ENCODE peak calls at places on chromosomes 13 and 19, in seven cellular contexts. C is IMR-90, D is SK-N-SH, E is GM23248, A is hepatocyte, V is fibroblast of lung, X is astrocyte. K is an unnamed sample. For H3K4me1, the result is how much of the 10 kb centered on the place peaks cover.

GRCh38 chr19:3117746-3118145 is 18.1 kb upstream of the GNA15 start:
- DNase-seq in C (no peak), D (no peak), E (no peak), A (no peak), V (no peak), X (no peak), K (no peak)

GRCh38 chr19:21611659-21612402 is 106.4 kb downstream of the ZNF429 start:
- DNase-seq in C (no peak), D (no peak), E (no peak), A (no peak), V (no peak), X (no peak), K (peak)

GRCh38 chr19:18725755-18726416 is 42.4 kb downstream of the CRTC1 start:
- DNase-seq in C (no peak), D (no peak), E (no peak), A (no peak), V (no peak), X (no peak), K (no peak)

GRCh38 chr19:4705413-4706131 is 18.1 kb downstream of the DPP9 start:
- DNase-seq in C (no peak), D (no peak), E (no peak), A (no peak), V (no peak), X (no peak), K (no peak)

GRCh38 chr19:29673451-29674371 is 8.4 kb downstream of the PLEKHF1 start:
- DNase-seq in C (no peak), D (no peak), E (no peak), A (no peak), V (no peak), X (no peak), K (no peak)

GRCh38 chr13:78609464-78610205 is 6.3 kb upstream of the POU4F1 start:
- DNase-seq in C (no peak), D (peak), E (peak), A (no peak), V (no peak), X (no peak), K (no peak)

GRCh38 chr13:111280226-111280625 is 40.2 kb upstream of the TEX29 start:
- DNase-seq in C (no peak), D (no peak), E (no peak), A (no peak), V (no peak), X (no peak), K (no peak)

GRCh38 chr13:62512194-62513141 is 1096.8 kb upstream of the PCDH20 start:
- DNase-seq in C (peak), D (peak), E (peak), A (peak), V (peak), X (no peak), K (peak)

GRCh38 chr13:76717092-76717491 is 169.1 kb downstream of the KCTD12 start:
- DNase-seq in C (peak), D (peak), E (peak), A (no peak), V (peak), X (no peak), K (no peak)

GRCh38 chr19:48623556-48624066 is 4.3 kb downstream of the SPHK2 start:
- DNase-seq in C (no peak), D (peak), E (no peak), A (peak), V (no peak), X (no peak), K (no peak)

GRCh38 chr13:37666036-37666435 is 67.5 kb upstream of the POSTN start:
- DNase-seq in C (peak), D (no peak), E (no peak), A (no peak), V (no peak), X (no peak), K (no peak)

GRCh38 chr19:39351537-39352037 is 9.4 kb downstream of the SAMD4B start:
- DNase-seq in C (peak), D (no peak), E (peak), A (no peak), V (no peak), X (no peak), K (peak)

GRCh38 chr19:43432866-43433673 is 18.4 kb downstream of the TEX101 start:
- DNase-seq in C (peak), D (peak), E (peak), A (peak), V (peak), X (peak), K (peak)

GRCh38 chr13:19791953-19792537 is 9.3 kb upstream of the PSPC1 start:
- DNase-seq in C (no peak), D (no peak), E (no peak), A (no peak), V (no peak), X (no peak), K (peak)

GRCh38 chr13:77338961-77339401 is 12.1 kb upstream of the MYCBP2 start:
- DNase-seq in C (no peak), D (no peak), E (no peak), A (no peak), V (no peak), X (no peak), K (no peak)

GRCh38 chr13:27349458-27349857 is 75.0 kb upstream of the GTF3A start:
- DNase-seq in C (peak), D (no peak), E (peak), A (no peak), V (peak), X (peak), K (no peak)

GRCh38 chr13:80400834-80401450 is 60.0 kb upstream of the SPRY2 start:
- DNase-seq in C (no peak), D (no peak), E (no peak), A (no peak), V (no peak), X (no peak), K (no peak)

GRCh38 chr13:23567792-23568480 is 2.3 kb upstream of the TNFRSF19 start:
- DNase-seq in C (no peak), D (no peak), E (no peak), A (no peak), V (peak), X (no peak), K (no peak)

DNA sequence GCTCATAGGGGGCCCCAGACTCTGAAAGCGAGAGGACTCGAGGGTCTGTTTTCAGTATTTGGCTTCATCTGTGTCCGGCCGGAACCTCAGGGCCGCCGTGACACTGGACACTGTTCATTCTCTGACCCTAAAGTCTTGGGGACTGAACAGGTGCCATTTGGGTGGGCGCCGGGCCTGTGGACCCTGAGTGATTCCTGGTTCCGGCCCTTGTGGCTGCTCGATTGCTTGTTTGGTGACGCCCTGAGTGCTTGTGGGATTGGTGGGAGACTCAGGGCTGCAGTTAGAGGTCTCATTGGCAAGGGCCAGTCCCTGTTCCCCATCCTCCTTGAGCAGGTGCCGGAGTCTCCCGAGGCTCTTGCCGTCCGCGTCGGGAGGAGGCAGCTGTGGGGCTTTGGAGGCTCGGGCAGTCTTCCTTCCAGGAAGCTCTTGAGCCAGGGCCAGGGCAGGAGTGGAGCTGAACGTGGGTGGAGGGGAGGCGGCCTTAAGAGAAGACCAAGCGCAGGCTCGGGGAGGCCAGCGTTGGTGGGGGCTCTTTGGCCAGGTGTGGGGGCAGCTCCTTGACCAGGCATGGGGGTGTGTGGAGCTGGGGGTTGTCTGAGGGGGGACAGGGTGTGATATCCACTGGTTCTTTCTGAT is 4.7 kb downstream of the PTBP1 start:
- DNase-seq in C (peak), D (no peak), E (peak), A (no peak), V (peak), X (peak), K (peak)
- H3K4me1 ChIP-seq in C (under half), D (under half), E (under half), A (under half), V (under half), X (under half), K (under half)

GRCh38 chr19:45138303-45138751 is 22.5 kb downstream of the NKPD1 start:
- DNase-seq in C (no peak), D (no peak), E (no peak), A (no peak), V (no peak), X (no peak), K (peak)

GRCh38 chr19:45136507-45137178 is 24.1 kb downstream of the NKPD1 start:
- DNase-seq in C (no peak), D (peak), E (no peak), A (no peak), V (no peak), X (no peak), K (no peak)

GRCh38 chr19:45137179-45137761 is 23.5 kb downstream of the NKPD1 start:
- DNase-seq in C (no peak), D (peak), E (no peak), A (no peak), V (peak), X (peak), K (no peak)

GRCh38 chr19:45133661-45134060 is 27.1 kb downstream of the NKPD1 start:
- DNase-seq in C (no peak), D (no peak), E (no peak), A (no peak), V (no peak), X (no peak), K (no peak)

DNA sequence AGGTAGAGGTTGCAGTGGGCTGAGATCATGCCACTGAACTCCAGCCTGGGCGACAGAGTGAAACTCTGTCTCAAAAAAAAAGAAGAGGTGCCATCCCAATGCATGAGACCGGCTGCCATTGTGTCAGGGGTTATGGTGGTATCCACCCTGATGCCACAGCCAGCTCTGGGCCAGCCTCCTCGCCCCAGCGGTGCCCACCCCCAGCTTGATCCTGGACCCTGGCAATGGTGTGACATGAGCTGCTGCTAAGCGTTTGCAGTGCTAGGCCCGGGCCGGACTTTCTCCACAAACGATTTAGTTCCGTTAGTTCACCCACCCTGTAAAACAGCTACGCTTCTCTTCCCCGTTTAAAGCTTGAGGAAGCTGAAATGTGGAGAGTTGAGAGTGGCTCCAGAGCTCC is 25.6 kb downstream of the NKPD1 start:
- DNase-seq in C (no peak), D (no peak), E (no peak), A (no peak), V (no peak), X (no peak), K (no peak)
- H3K4me2 ChIP-seq in C (no peak), D (no peak), E (no peak), A (no peak), V (no peak), X (no peak), K (no peak)

GRCh38 chr19:41039806-41040205 is 48.4 kb upstream of the CYP2A13 start:
- DNase-seq in C (no peak), D (no peak), E (no peak), A (no peak), V (no peak), X (no peak), K (no peak)
- H3K4me1 ChIP-seq in C (under half), D (under half), E (under half), A (under half), V (under half), X (under half), K (under half)

GRCh38 chr13:94708031-94708571 is 4.2 kb downstream of the SOX21 start:
- DNase-seq in C (no peak), D (peak), E (no peak), A (no peak), V (no peak), X (no peak), K (no peak)

GRCh38 chr13:94706854-94707399 is 5.4 kb downstream of the SOX21 start:
- DNase-seq in C (no peak), D (peak), E (no peak), A (no peak), V (no peak), X (no peak), K (no peak)

GRCh38 chr13:94706101-94706853 is 6.1 kb downstream of the SOX21 start:
- DNase-seq in C (no peak), D (no peak), E (no peak), A (no peak), V (no peak), X (no peak), K (no peak)

GRCh38 chr13:94708971-94709614 is 3.3 kb downstream of the SOX21 start:
- DNase-seq in C (no peak), D (no peak), E (no peak), A (no peak), V (no peak), X (no peak), K (no peak)

GRCh38 chr13:94707400-94708021 is 4.8 kb downstream of the SOX21 start:
- DNase-seq in C (no peak), D (peak), E (no peak), A (no peak), V (no peak), X (no peak), K (peak)
- H3K4me2 ChIP-seq in C (no peak), D (peak), E (no peak), A (peak), V (no peak), X (peak), K (peak)

K was measured in K562.